ENCODE peak calls at places on chromosomes 3 and 15, in seven cellular contexts. W is fibroblast of the aortic adventitia, L is right atrium auricular region, J is ovary, I is Peyer's patch, B is uterus, H is mesenchymal stem cell. P is an unnamed sample.

GRCh38 chr15:91790826-91791225 is 62.7 kb upstream of the SLCO3A1 start:
- DNase-seq in I (no peak), J (no peak), H (no peak), W (no peak), L (no peak), B (no peak), P (no peak)

GRCh38 chr15:50758712-50759205 is 6.7 kb downstream of the SPPL2A start:
- DNase-seq in B (no peak), J (no peak), I (no peak), W (no peak), H (no peak), L (no peak), P (no peak)

GRCh38 chr15:48330045-48330840 is 986 bp upstream of the DUT start:
- DNase-seq in B (no peak), H (peak), J (no peak), I (no peak), W (peak), L (no peak), P (no peak)

GRCh38 chr15:59532770-59533379 is 78.7 kb upstream of the GCNT3 start:
- DNase-seq in W (peak), B (no peak), H (peak), J (no peak), I (peak), L (no peak), P (no peak)

GRCh38 chr3:133478624-133479023 is 78.8 kb downstream of the BFSP2 start:
- DNase-seq in B (no peak), J (no peak), W (no peak), H (no peak), L (no peak), I (no peak), P (no peak)

GRCh38 chr3:57852896-57853295 is 96.8 kb downstream of the SLMAP start:
- DNase-seq in I (no peak), J (no peak), L (no peak), B (no peak), W (peak), H (peak), P (no peak)

GRCh38 chr3:48966367-48966766 is 23.7 kb upstream of the P4HTM start:
- DNase-seq in B (no peak), J (no peak), L (no peak), I (no peak), W (no peak), H (peak), P (no peak)

GRCh38 chr3:111338059-111338698 is 203.8 kb upstream of the CD96 start:
- DNase-seq in H (peak), W (peak), I (peak), J (no peak), B (no peak), L (peak), P (no peak)

GRCh38 chr3:149554826-149555225 is 80.3 kb downstream of the TM4SF4 start:
- DNase-seq in J (no peak), W (peak), I (no peak), H (peak), B (no peak), L (no peak), P (no peak)

GRCh38 chr3:120153294-120153693 is 59.0 kb upstream of the GSK3B start:
- DNase-seq in B (no peak), W (peak), J (no peak), I (no peak), H (peak), L (no peak), P (no peak)

GRCh38 chr3:189652042-189652441 is 20.9 kb downstream of the TP63 start:
- DNase-seq in J (no peak), L (no peak), B (no peak), W (no peak), H (peak), I (no peak), P (no peak)

GRCh38 chr15:98668566-98669308 is 20.4 kb downstream of the IGF1R start:
- DNase-seq in J (no peak), W (peak), B (no peak), I (no peak), L (no peak), H (peak), P (no peak)

GRCh38 chr15:98674336-98674735 is 26.0 kb downstream of the IGF1R start:
- DNase-seq in J (no peak), H (no peak), I (no peak), L (no peak), B (no peak), W (peak), P (no peak)

GRCh38 chr15:98673133-98673532 is 24.8 kb downstream of the IGF1R start:
- DNase-seq in B (no peak), J (no peak), H (no peak), I (no peak), L (no peak), W (no peak), P (no peak)

GRCh38 chr15:98669638-98670037 is 21.3 kb downstream of the IGF1R start:
- DNase-seq in L (no peak), H (no peak), B (no peak), I (no peak), W (no peak), J (no peak), P (no peak)

GRCh38 chr15:98671060-98672008 is 23.0 kb downstream of the IGF1R start:
- DNase-seq in L (peak), W (peak), I (no peak), J (no peak), H (peak), B (no peak), P (no peak)
- H3K4me3 ChIP-seq in L (peak), W (peak), I (no peak), J (no peak), H (no peak), B (no peak), P (peak)

DNA sequence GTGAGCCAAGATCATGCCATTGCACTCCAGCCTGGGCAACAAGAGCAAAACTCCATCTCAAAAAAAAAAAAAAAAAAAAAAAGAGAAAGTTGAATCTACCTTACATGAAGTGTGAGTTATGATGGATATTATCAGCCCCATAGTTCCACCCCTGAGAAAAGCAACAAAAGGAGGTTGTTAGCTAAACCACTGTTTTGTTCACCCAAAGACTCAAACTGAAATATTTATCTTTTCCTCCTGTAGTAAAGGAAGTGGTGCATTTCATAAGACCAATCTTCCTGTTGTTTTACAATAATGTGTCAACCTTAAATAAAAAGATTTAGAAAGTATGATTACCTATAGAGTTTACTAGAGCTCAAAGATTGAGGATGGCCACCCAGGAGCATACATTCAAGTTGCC is 18.7 kb upstream of the TRMT10C start:
- DNase-seq in J (no peak), W (no peak), L (no peak), B (no peak), I (no peak), H (no peak), P (no peak)
- H3K4me3 ChIP-seq in J (no peak), W (no peak), L (no peak), B (no peak), I (no peak), H (no peak), P (no peak)

GRCh38 chr3:31425401-31425800 is 107.3 kb upstream of the STT3B start:
- DNase-seq in L (no peak), B (no peak), J (no peak), H (no peak), W (no peak), I (no peak), P (no peak)
- H3K4me3 ChIP-seq in L (no peak), B (no peak), J (no peak), H (no peak), W (no peak), I (no peak), P (no peak)

GRCh38 chr15:96338772-96339661 is 8.5 kb downstream of the NR2F2 start:
- DNase-seq in H (peak), L (no peak), J (no peak), W (peak), I (no peak), B (no peak), P (no peak)

GRCh38 chr15:96336643-96337353 is 6.3 kb downstream of the NR2F2 start:
- DNase-seq in I (no peak), J (peak), B (peak), H (peak), L (peak), W (no peak), P (peak)

GRCh38 chr15:96337354-96337990 is 7.0 kb downstream of the NR2F2 start:
- DNase-seq in J (no peak), H (no peak), L (peak), I (no peak), W (no peak), B (no peak), P (no peak)

GRCh38 chr15:96339662-96340347 is 9.3 kb downstream of the NR2F2 start:
- DNase-seq in W (peak), L (no peak), I (no peak), B (no peak), J (no peak), H (peak), P (no peak)

GRCh38 chr15:96337991-96338771 is 7.7 kb downstream of the NR2F2 start:
- DNase-seq in H (peak), I (no peak), L (no peak), B (no peak), J (no peak), W (peak), P (no peak)
- H3K4me3 ChIP-seq in H (no peak), I (peak), L (peak), B (peak), J (peak), W (peak), P (peak)

GRCh38 chr3:178392553-178392952 is 143.7 kb upstream of the KCNMB2 start:
- DNase-seq in B (no peak), I (no peak), J (no peak), W (peak), H (peak), L (no peak), P (no peak)
- H3K4me3 ChIP-seq in B (no peak), I (no peak), J (no peak), W (no peak), H (no peak), L (no peak), P (no peak)

GRCh38 chr3:157543491-157544035 is 40.3 kb upstream of the VEPH1 start:
- DNase-seq in L (no peak), W (no peak), H (no peak), B (no peak), I (no peak), J (no peak), P (no peak)

GRCh38 chr3:157540656-157541055 is 37.4 kb upstream of the VEPH1 start:
- DNase-seq in H (no peak), L (no peak), J (no peak), W (no peak), I (no peak), B (no peak), P (no peak)

GRCh38 chr3:157544501-157545139 is 41.4 kb upstream of the VEPH1 start:
- DNase-seq in B (no peak), H (no peak), L (no peak), W (peak), J (no peak), I (no peak), P (no peak)

GRCh38 chr3:157541506-157542236 is 38.5 kb upstream of the VEPH1 start:
- DNase-seq in W (no peak), B (no peak), H (no peak), I (no peak), L (no peak), J (no peak), P (no peak)

DNA sequence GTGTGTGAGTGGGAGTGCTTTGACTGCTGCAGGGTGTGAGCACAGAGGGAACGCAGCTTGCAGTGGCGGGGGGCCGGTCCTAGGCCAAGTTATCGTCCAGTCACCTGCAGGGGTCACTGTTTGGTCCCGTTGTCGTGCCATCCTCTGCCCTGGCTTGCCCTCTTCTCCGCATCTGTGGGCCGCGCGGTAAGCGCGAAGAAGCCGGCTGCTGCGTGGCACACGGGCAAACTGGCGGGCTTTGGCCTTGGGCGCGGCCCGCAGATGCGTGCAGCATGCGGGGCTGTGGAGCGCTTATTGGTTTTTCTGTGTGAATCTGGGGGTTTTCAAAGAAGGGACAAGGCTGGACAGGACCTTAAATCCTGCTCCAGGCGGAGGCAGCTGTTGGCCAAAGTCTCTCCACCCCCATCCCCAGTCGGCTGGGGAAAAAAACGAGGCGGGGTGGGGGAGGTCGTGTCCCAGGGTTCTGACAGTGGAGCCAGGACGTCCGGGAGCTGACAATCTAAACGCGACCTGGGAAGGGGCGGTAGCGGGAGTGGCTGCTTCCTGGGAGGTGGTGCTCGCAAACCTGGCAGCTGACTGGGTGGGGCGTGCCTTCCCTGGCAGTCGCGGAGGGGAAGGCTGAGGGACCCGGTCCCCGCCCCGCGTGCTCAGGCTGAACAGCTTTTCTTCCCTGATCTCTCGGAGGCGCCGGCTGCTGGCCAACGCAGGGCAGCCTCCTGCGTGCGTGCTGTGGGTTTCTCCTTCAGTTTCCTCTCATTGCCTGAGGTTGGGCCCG is 39.7 kb upstream of the VEPH1 start:
- DNase-seq in L (peak), B (peak), J (peak), I (peak), W (peak), H (peak), P (peak)
- H3K4me3 ChIP-seq in L (peak), B (peak), J (peak), I (peak), W (peak), H (peak), P (peak)

P was measured in coronary artery.